ENCODE peak calls at places on chromosomes 5 and 9, in eight cellular contexts. One of them, this sample, is unnamed. For H3K36me3, the result is how much of the 10 kb centered on the place peaks cover.

GRCh38 chr5:66769030-66769733 is 173.0 kb downstream of the MAST4 start:
- DNase-seq in neural progenitor cell: no peak
- DNase-seq in A673: no peak
- DNase-seq in body of pancreas: no peak
- DNase-seq in adipocyte: no peak
- DNase-seq in Caco-2: no peak
- DNase-seq in Panc1: no peak
- DNase-seq in PC-3: no peak
- DNase-seq in this sample: no peak

GRCh38 chr5:168409601-168410458 is 76.4 kb upstream of the RARS1 start:
- DNase-seq in Caco-2: no peak
- DNase-seq in Panc1: no peak
- DNase-seq in body of pancreas: no peak
- DNase-seq in A673: peak
- DNase-seq in neural progenitor cell: no peak
- DNase-seq in PC-3: peak
- DNase-seq in adipocyte: peak
- DNase-seq in this sample: peak

GRCh38 chr9:93871286-93871685 is 83.9 kb downstream of the BARX1 start:
- DNase-seq in A673: no peak
- DNase-seq in Panc1: no peak
- DNase-seq in PC-3: no peak
- DNase-seq in neural progenitor cell: no peak
- DNase-seq in adipocyte: no peak
- DNase-seq in Caco-2: no peak
- DNase-seq in body of pancreas: no peak
- DNase-seq in this sample: no peak

GRCh38 chr9:116661037-116661954 is 25.8 kb upstream of the TRIM32 start:
- DNase-seq in Panc1: peak
- DNase-seq in PC-3: peak
- DNase-seq in adipocyte: peak
- DNase-seq in body of pancreas: peak
- DNase-seq in neural progenitor cell: peak
- DNase-seq in A673: peak
- DNase-seq in Caco-2: no peak
- DNase-seq in this sample: peak

GRCh38 chr9:109886617-109887016 is 106.6 kb downstream of the PALM2AKAP2 start:
- DNase-seq in PC-3: peak
- DNase-seq in adipocyte: no peak
- DNase-seq in neural progenitor cell: no peak
- DNase-seq in Panc1: no peak
- DNase-seq in Caco-2: no peak
- DNase-seq in A673: no peak
- DNase-seq in body of pancreas: no peak
- DNase-seq in this sample: peak

GRCh38 chr9:21680590-21680989 is 121.8 kb upstream of the MTAP start:
- DNase-seq in PC-3: no peak
- DNase-seq in Panc1: no peak
- DNase-seq in body of pancreas: no peak
- DNase-seq in adipocyte: no peak
- DNase-seq in A673: no peak
- DNase-seq in Caco-2: no peak
- DNase-seq in neural progenitor cell: no peak
- DNase-seq in this sample: no peak

GRCh38 chr5:166772770-166773169 is 1518.7 kb upstream of the WWC1 start:
- DNase-seq in Panc1: no peak
- DNase-seq in A673: no peak
- DNase-seq in body of pancreas: no peak
- DNase-seq in adipocyte: peak
- DNase-seq in Caco-2: no peak
- DNase-seq in PC-3: peak
- DNase-seq in neural progenitor cell: no peak
- DNase-seq in this sample: peak

GRCh38 chr9:31394040-31394473 is 990.4 kb upstream of the ACO1 start:
- DNase-seq in body of pancreas: no peak
- DNase-seq in Panc1: no peak
- DNase-seq in adipocyte: peak
- DNase-seq in neural progenitor cell: no peak
- DNase-seq in PC-3: no peak
- DNase-seq in A673: peak
- DNase-seq in Caco-2: no peak
- DNase-seq in this sample: peak

GRCh38 chr5:72210913-72211670 is 103.8 kb downstream of the MAP1B start:
- DNase-seq in adipocyte: peak
- DNase-seq in Caco-2: no peak
- DNase-seq in PC-3: peak
- DNase-seq in Panc1: no peak
- DNase-seq in neural progenitor cell: no peak
- DNase-seq in A673: no peak
- DNase-seq in body of pancreas: peak
- DNase-seq in this sample: peak

GRCh38 chr5:144156767-144157171 is 13.7 kb downstream of the YIPF5 start:
- DNase-seq in A673: no peak
- DNase-seq in adipocyte: peak
- DNase-seq in neural progenitor cell: no peak
- DNase-seq in Caco-2: no peak
- DNase-seq in body of pancreas: no peak
- DNase-seq in Panc1: no peak
- DNase-seq in PC-3: no peak
- DNase-seq in this sample: peak

GRCh38 chr5:128770907-128771306 is 194.4 kb upstream of the SLC27A6 start:
- DNase-seq in PC-3: no peak
- DNase-seq in adipocyte: no peak
- DNase-seq in Caco-2: no peak
- DNase-seq in A673: no peak
- DNase-seq in body of pancreas: no peak
- DNase-seq in Panc1: no peak
- DNase-seq in neural progenitor cell: no peak
- DNase-seq in this sample: no peak

GRCh38 chr9:133762488-133763271 is 24.5 kb upstream of the SARDH start:
- DNase-seq in Panc1: no peak
- DNase-seq in A673: no peak
- DNase-seq in Caco-2: no peak
- DNase-seq in body of pancreas: peak
- DNase-seq in neural progenitor cell: no peak
- DNase-seq in adipocyte: no peak
- DNase-seq in PC-3: no peak
- DNase-seq in this sample: no peak

GRCh38 chr5:81748556-81748955 is 2.3 kb downstream of the SSBP2 start:
- DNase-seq in A673: peak
- DNase-seq in Panc1: no peak
- DNase-seq in Caco-2: no peak
- DNase-seq in adipocyte: peak
- DNase-seq in neural progenitor cell: no peak
- DNase-seq in PC-3: no peak
- DNase-seq in body of pancreas: no peak
- DNase-seq in this sample: no peak

GRCh38 chr9:593809-594208 is 247.7 kb upstream of the DMRT1 start:
- DNase-seq in A673: no peak
- DNase-seq in Caco-2: no peak
- DNase-seq in body of pancreas: no peak
- DNase-seq in PC-3: no peak
- DNase-seq in adipocyte: no peak
- DNase-seq in neural progenitor cell: no peak
- DNase-seq in Panc1: no peak
- DNase-seq in this sample: no peak

GRCh38 chr5:55232194-55232984 is 1.0 kb downstream of the CCNO start:
- DNase-seq in A673: peak
- DNase-seq in Caco-2: peak
- DNase-seq in PC-3: peak
- DNase-seq in neural progenitor cell: peak
- DNase-seq in Panc1: no peak
- DNase-seq in body of pancreas: peak
- DNase-seq in adipocyte: peak
- DNase-seq in this sample: peak

GRCh38 chr5:170501931-170502330 is 1.9 kb upstream of the KCNIP1 start:
- DNase-seq in neural progenitor cell: no peak
- DNase-seq in Caco-2: no peak
- DNase-seq in body of pancreas: no peak
- DNase-seq in PC-3: no peak
- DNase-seq in Panc1: no peak
- DNase-seq in adipocyte: no peak
- DNase-seq in A673: no peak
- DNase-seq in this sample: no peak

GRCh38 chr9:133704711-133705181 is 33.4 kb downstream of the SARDH start:
- DNase-seq in Panc1: no peak
- DNase-seq in body of pancreas: peak
- DNase-seq in A673: no peak
- DNase-seq in Caco-2: no peak
- DNase-seq in PC-3: no peak
- DNase-seq in neural progenitor cell: no peak
- DNase-seq in adipocyte: no peak
- DNase-seq in this sample: no peak

GRCh38 chr9:131478421-131478868 is 24.3 kb upstream of the POMT1 start:
- DNase-seq in neural progenitor cell: peak
- DNase-seq in Caco-2: no peak
- DNase-seq in A673: peak
- DNase-seq in Panc1: no peak
- DNase-seq in adipocyte: peak
- DNase-seq in PC-3: peak
- DNase-seq in body of pancreas: peak
- DNase-seq in this sample: no peak

GRCh38 chr5:30099634-30100033 is 1093.9 kb upstream of the CDH6 start:
- DNase-seq in Panc1: peak
- DNase-seq in neural progenitor cell: peak
- DNase-seq in adipocyte: no peak
- DNase-seq in body of pancreas: no peak
- DNase-seq in Caco-2: no peak
- DNase-seq in A673: peak
- DNase-seq in PC-3: peak
- DNase-seq in this sample: no peak

GRCh38 chr9:136492978-136493522 is 10.2 kb upstream of the SEC16A start:
- DNase-seq in body of pancreas: no peak
- DNase-seq in Caco-2: no peak
- DNase-seq in PC-3: no peak
- DNase-seq in neural progenitor cell: peak
- DNase-seq in A673: no peak
- DNase-seq in Panc1: no peak
- DNase-seq in adipocyte: no peak
- DNase-seq in this sample: no peak

GRCh38 chr5:127870914-127871313 is 167.7 kb downstream of the CCDC192 start:
- DNase-seq in Panc1: no peak
- DNase-seq in adipocyte: peak
- DNase-seq in PC-3: no peak
- DNase-seq in A673: no peak
- DNase-seq in Caco-2: no peak
- DNase-seq in neural progenitor cell: peak
- DNase-seq in body of pancreas: peak
- DNase-seq in this sample: peak

GRCh38 chr5:27489701-27490100 is 451.3 kb upstream of the CDH9 start:
- DNase-seq in Panc1: no peak
- DNase-seq in neural progenitor cell: no peak
- DNase-seq in A673: no peak
- DNase-seq in adipocyte: no peak
- DNase-seq in PC-3: no peak
- DNase-seq in Caco-2: no peak
- DNase-seq in body of pancreas: no peak
- DNase-seq in this sample: no peak
- H3K36me3 ChIP-seq in Panc1: under half
- H3K36me3 ChIP-seq in neural progenitor cell: under half
- H3K36me3 ChIP-seq in A673: under half
- H3K36me3 ChIP-seq in adipocyte: under half
- H3K36me3 ChIP-seq in PC-3: under half
- H3K36me3 ChIP-seq in Caco-2: under half
- H3K36me3 ChIP-seq in body of pancreas: under half
- H3K36me3 ChIP-seq in this sample: under half

GRCh38 chr5:179771496-179771895 is 22.3 kb upstream of the LTC4S start:
- DNase-seq in adipocyte: no peak
- DNase-seq in PC-3: no peak
- DNase-seq in A673: no peak
- DNase-seq in body of pancreas: no peak
- DNase-seq in Panc1: no peak
- DNase-seq in neural progenitor cell: no peak
- DNase-seq in Caco-2: no peak
- DNase-seq in this sample: no peak

GRCh38 chr5:179769796-179770195 is 24.0 kb upstream of the LTC4S start:
- DNase-seq in PC-3: no peak
- DNase-seq in body of pancreas: no peak
- DNase-seq in Panc1: no peak
- DNase-seq in neural progenitor cell: no peak
- DNase-seq in adipocyte: no peak
- DNase-seq in A673: no peak
- DNase-seq in Caco-2: no peak
- DNase-seq in this sample: no peak

GRCh38 chr5:179766726-179767455 is 26.9 kb upstream of the LTC4S start:
- DNase-seq in adipocyte: no peak
- DNase-seq in neural progenitor cell: no peak
- DNase-seq in body of pancreas: no peak
- DNase-seq in A673: no peak
- DNase-seq in Caco-2: no peak
- DNase-seq in PC-3: no peak
- DNase-seq in Panc1: no peak
- DNase-seq in this sample: no peak

GRCh38 chr5:179768326-179769085 is 25.3 kb upstream of the LTC4S start:
- DNase-seq in adipocyte: no peak
- DNase-seq in neural progenitor cell: peak
- DNase-seq in A673: no peak
- DNase-seq in Panc1: no peak
- DNase-seq in Caco-2: no peak
- DNase-seq in PC-3: no peak
- DNase-seq in body of pancreas: no peak
- DNase-seq in this sample: peak

DNA sequence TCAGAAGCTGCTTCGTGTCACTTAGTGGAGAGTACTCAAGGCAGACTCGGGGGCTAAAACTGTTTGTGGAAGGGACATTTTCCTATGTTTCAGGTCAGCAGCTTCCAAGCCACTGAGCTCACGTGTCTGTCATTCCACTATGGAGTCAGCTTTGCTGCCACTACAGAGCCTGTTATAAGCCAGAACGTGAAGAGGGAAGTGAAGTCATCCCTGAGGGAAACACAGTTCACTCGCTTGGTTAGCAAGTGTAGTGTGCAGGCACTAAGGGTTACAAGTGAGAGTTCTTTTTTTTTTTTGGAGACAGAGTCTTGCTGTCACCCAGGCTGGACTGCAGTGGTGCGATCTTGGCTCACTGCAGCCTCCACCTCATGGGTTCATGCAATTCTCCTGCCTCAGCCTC is 24.5 kb upstream of the LTC4S start:
- DNase-seq in Panc1: no peak
- DNase-seq in PC-3: no peak
- DNase-seq in adipocyte: no peak
- DNase-seq in body of pancreas: no peak
- DNase-seq in Caco-2: no peak
- DNase-seq in neural progenitor cell: no peak
- DNase-seq in A673: no peak
- DNase-seq in this sample: no peak
- H3K36me3 ChIP-seq in Panc1: under half
- H3K36me3 ChIP-seq in PC-3: under half
- H3K36me3 ChIP-seq in adipocyte: half or more
- H3K36me3 ChIP-seq in body of pancreas: under half
- H3K36me3 ChIP-seq in Caco-2: under half
- H3K36me3 ChIP-seq in neural progenitor cell: under half
- H3K36me3 ChIP-seq in A673: half or more
- H3K36me3 ChIP-seq in this sample: under half

GRCh38 chr5:148060881-148061280 is 2.9 kb upstream of the SPINK5 start:
- DNase-seq in A673: no peak
- DNase-seq in PC-3: no peak
- DNase-seq in Caco-2: no peak
- DNase-seq in Panc1: no peak
- DNase-seq in neural progenitor cell: no peak
- DNase-seq in body of pancreas: no peak
- DNase-seq in adipocyte: no peak
- DNase-seq in this sample: peak
- H3K36me3 ChIP-seq in A673: under half
- H3K36me3 ChIP-seq in PC-3: under half
- H3K36me3 ChIP-seq in Caco-2: under half
- H3K36me3 ChIP-seq in Panc1: under half
- H3K36me3 ChIP-seq in neural progenitor cell: under half
- H3K36me3 ChIP-seq in body of pancreas: under half
- H3K36me3 ChIP-seq in adipocyte: under half
- H3K36me3 ChIP-seq in this sample: under half

GRCh38 chr9:78332381-78332780 is 35.5 kb downstream of the PSAT1 start:
- DNase-seq in body of pancreas: no peak
- DNase-seq in adipocyte: no peak
- DNase-seq in PC-3: no peak
- DNase-seq in Panc1: no peak
- DNase-seq in neural progenitor cell: no peak
- DNase-seq in A673: no peak
- DNase-seq in Caco-2: no peak
- DNase-seq in this sample: no peak
- H3K36me3 ChIP-seq in body of pancreas: under half
- H3K36me3 ChIP-seq in adipocyte: under half
- H3K36me3 ChIP-seq in PC-3: under half
- H3K36me3 ChIP-seq in Panc1: under half
- H3K36me3 ChIP-seq in neural progenitor cell: under half
- H3K36me3 ChIP-seq in A673: under half
- H3K36me3 ChIP-seq in Caco-2: under half
- H3K36me3 ChIP-seq in this sample: under half